ENCODE peak calls at places on chromosomes 4 and X, in ten cellular contexts. G is retinal pigment epithelial cell; A is hepatic stellate cell; C is A172; L is hepatocyte; J is activated CD4-positive, alpha-beta T cell treated with anti-CD3 and anti-CD28 coated beads, Interleukin-2, amount 50 U/mL, for 24 hours; U is MCF 10A; H is T follicular helper cell; X is left ventricle myocardium superior; B is iPS-NIHi11. E is an unnamed sample.

GRCh38 chr4:141609243-141609642 is 27.1 kb upstream of the IL15 start:
- DNase-seq in C (no peak), L (no peak), J (no peak), B (no peak), X (peak; percentile 34), U (peak; percentile 91), H (no peak), G (peak; percentile 76), A (no peak), E (no peak)

GRCh38 chrX:106203315-106203714 is 35.2 kb downstream of the PWWP3B start:
- DNase-seq in H (no peak), J (no peak), C (no peak), A (no peak), B (no peak), L (no peak), X (no peak), G (no peak), U (no peak), E (no peak)

GRCh38 chr4:8507251-8507570 is 66.6 kb downstream of the TRMT44 start:
- DNase-seq in H (no peak), G (no peak), U (no peak), B (no peak), C (no peak), L (no peak), J (no peak), X (no peak), A (no peak), E (no peak)

GRCh38 chr4:56704074-56704473 is 23.0 kb upstream of the HOPX start:
- DNase-seq in U (no peak), H (no peak), J (no peak), L (no peak), C (no peak), B (no peak), A (no peak), X (no peak), G (no peak), E (no peak)

GRCh38 chr4:66688674-66689073 is 856.6 kb downstream of the CENPC start:
- DNase-seq in L (peak; percentile 27), U (peak; percentile 33), X (no peak), J (no peak), A (no peak), C (peak; percentile 4), H (no peak), G (peak; percentile 9), B (peak; percentile 11), E (no peak)

GRCh38 chr4:8694651-8695151 is 102.1 kb downstream of the CPZ start:
- DNase-seq in X (no peak), H (no peak), L (no peak), B (no peak), C (no peak), U (no peak), G (no peak), A (no peak), J (no peak), E (no peak)

GRCh38 chrX:23908219-23909003 is 605 bp downstream of the CXorf58 start:
- DNase-seq in U (no peak), H (no peak), B (peak; percentile 7), A (no peak), C (no peak), X (no peak), L (peak; percentile 58), J (no peak), G (no peak), E (no peak)

GRCh38 chr4:142353149-142353738 is 492.9 kb downstream of the INPP4B start:
- DNase-seq in X (no peak), G (peak; percentile 61), U (peak; percentile 68), B (peak; percentile 29), C (peak; percentile 68), L (peak; percentile 84), H (no peak), J (no peak), A (no peak), E (no peak)

GRCh38 chr4:86919824-86920223 is 15.0 kb upstream of the AFF1 start:
- DNase-seq in J (no peak), G (no peak), C (no peak), B (no peak), A (no peak), X (no peak), H (no peak), L (no peak), U (no peak), E (no peak)

GRCh38 chr4:14792702-14793227 is 209.5 kb upstream of the CPEB2 start:
- DNase-seq in A (no peak), U (peak; percentile 49), H (no peak), B (no peak), C (peak; percentile 6), X (no peak), J (no peak), L (no peak), G (no peak), E (no peak)

GRCh38 chr4:158758703-158759102 is 10.1 kb upstream of the FNIP2 start:
- DNase-seq in A (no peak), G (no peak), B (no peak), X (no peak), J (no peak), U (no peak), C (no peak), L (no peak), H (no peak), E (no peak)

GRCh38 chr4:128385683-128386304 is 98.2 kb upstream of the PGRMC2 start:
- DNase-seq in L (no peak), X (no peak), C (peak; percentile 80), G (no peak), J (no peak), U (peak; percentile 91), B (no peak), H (no peak), A (peak; percentile 12), E (no peak)

GRCh38 chr4:141328550-141329173 is 108.0 kb downstream of the ZNF330 start:
- DNase-seq in J (no peak), G (no peak), B (no peak), C (no peak), A (no peak), L (no peak), U (no peak), X (no peak), H (no peak), E (no peak)

GRCh38 chr4:98722000-98722399 is 63.6 kb upstream of the TSPAN5 start:
- DNase-seq in X (no peak), L (no peak), U (no peak), A (no peak), G (no peak), H (no peak), B (no peak), J (no peak), C (no peak), E (no peak)

GRCh38 chr4:127182687-127183086 is 450.1 kb upstream of the INTU start:
- DNase-seq in L (no peak), B (no peak), A (no peak), G (no peak), U (no peak), X (no peak), H (no peak), C (no peak), J (no peak), E (no peak)

GRCh38 chr4:93646225-93646930 is 182.2 kb upstream of the ATOH1 start:
- DNase-seq in H (no peak), L (peak; percentile 20), C (peak; percentile 31), X (no peak), J (no peak), A (no peak), B (no peak), U (peak; percentile 62), G (no peak), E (no peak)

GRCh38 chr4:184514121-184514988 is 40.0 kb upstream of the IRF2 start:
- DNase-seq in C (peak; percentile 78), U (peak; percentile 53), L (peak; percentile 61), G (peak; percentile 55), H (no peak), B (no peak), A (peak; percentile 94), J (peak; percentile 65), X (peak; percentile 71), E (peak; percentile 60)